ENCODE peak calls at places on chromosomes 3 and 15, in six cellular contexts. U is aorta, X is ovary, P is transverse colon, F is A673, C is tibial nerve. W is an unnamed sample. For H3K9me3 and H3K4me1, the result is how much of the 10 kb centered on the place peaks cover.

GRCh38 chr3:135694142-135694541 is 271.4 kb upstream of the PPP2R3A start:
- DNase-seq in U (no peak), P (no peak), C (no peak), F (no peak), X (no peak), W (no peak)

GRCh38 chr3:86251781-86252180 is 739.2 kb downstream of the VGLL3 start:
- DNase-seq in X (no peak), P (no peak), U (no peak), C (no peak), F (no peak), W (no peak)

GRCh38 chr3:189772584-189772983 is 141.4 kb downstream of the TP63 start:
- DNase-seq in F (peak), C (no peak), P (no peak), X (no peak), U (no peak), W (no peak)

GRCh38 chr3:50194903-50195500 is 3.6 kb downstream of the GNAT1 start:
- DNase-seq in P (no peak), X (no peak), U (no peak), F (no peak), C (no peak), W (no peak)

GRCh38 chr3:18426597-18426996 is 1.5 kb upstream of the SATB1 start:
- DNase-seq in U (no peak), F (no peak), C (no peak), P (no peak), X (no peak), W (no peak)

GRCh38 chr3:42778644-42779043 is 5.6 kb upstream of the CCDC13 start:
- DNase-seq in P (no peak), U (no peak), C (no peak), F (no peak), X (no peak), W (no peak)

GRCh38 chr3:149547413-149547812 is 72.9 kb downstream of the TM4SF4 start:
- DNase-seq in U (peak), P (peak), C (peak), X (peak), F (no peak), W (peak)

GRCh38 chr3:171791695-171792082 is 18.6 kb downstream of the PLD1 start:
- DNase-seq in X (no peak), F (no peak), P (no peak), U (no peak), C (no peak), W (no peak)

GRCh38 chr15:31442203-31443090 is 115.8 kb downstream of the KLF13 start:
- DNase-seq in P (no peak), X (no peak), F (peak), C (no peak), U (no peak), W (no peak)

GRCh38 chr3:133956333-133956732 is 60.7 kb upstream of the RAB6B start:
- DNase-seq in C (no peak), U (peak), X (no peak), F (no peak), P (no peak), W (peak)

GRCh38 chr15:45205192-45205591 is 17.4 kb upstream of the SHF start:
- DNase-seq in C (no peak), U (no peak), P (peak), X (peak), F (peak), W (peak)

GRCh38 chr3:107913671-107914070 is 177.2 kb downstream of the CD47 start:
- DNase-seq in P (no peak), F (peak), C (no peak), U (no peak), X (no peak), W (no peak)

GRCh38 chr3:194139085-194139976 is 3.4 kb downstream of the HES1 start:
- DNase-seq in X (peak), F (peak), P (no peak), C (no peak), U (no peak), W (peak)

GRCh38 chr3:43317461-43318316 is 31.3 kb downstream of the SNRK start:
- DNase-seq in F (no peak), X (no peak), U (no peak), C (no peak), P (no peak), W (no peak)

GRCh38 chr3:170741756-170742530 is 128.1 kb downstream of the RPL22L1 start:
- DNase-seq in U (no peak), P (no peak), F (no peak), C (no peak), X (no peak), W (no peak)

GRCh38 chr3:103965764-103966163 is 1400.9 kb upstream of the ALCAM start:
- DNase-seq in X (no peak), P (no peak), U (no peak), F (no peak), C (no peak), W (no peak)

GRCh38 chr3:194396897-194397756 is 1.9 kb downstream of the GP5 start:
- DNase-seq in F (no peak), C (no peak), U (no peak), X (peak), P (no peak), W (no peak)

GRCh38 chr3:131535596-131535995 is 32.8 kb upstream of the MRPL3 start:
- DNase-seq in C (no peak), U (no peak), P (no peak), X (no peak), F (peak), W (no peak)

GRCh38 chr3:163315786-163316185 is 1762.5 kb downstream of the SI start:
- DNase-seq in P (no peak), C (no peak), U (no peak), X (no peak), F (no peak), W (no peak)

GRCh38 chr3:197014942-197015575 is 14.6 kb downstream of the MELTF start:
- DNase-seq in C (no peak), P (no peak), F (no peak), U (peak), X (no peak), W (no peak)

GRCh38 chr15:82064824-82065223 is 19.0 kb upstream of the MEX3B start:
- DNase-seq in X (no peak), U (no peak), F (no peak), P (no peak), C (no peak), W (no peak)

GRCh38 chr15:27582741-27583400 is 516.2 kb downstream of the OCA2 start:
- DNase-seq in F (no peak), X (no peak), U (no peak), C (no peak), P (no peak), W (no peak)

GRCh38 chr15:68783226-68784054 is 37.3 kb downstream of the ANP32A start:
- DNase-seq in C (no peak), U (no peak), X (no peak), F (peak), P (peak), W (no peak)

GRCh38 chr3:97673357-97673997 is 91.1 kb upstream of the ARL6 start:
- DNase-seq in X (no peak), C (no peak), F (no peak), U (no peak), P (no peak), W (no peak)

GRCh38 chr15:55407631-55407948 is 569 bp downstream of the CCPG1 start:
- DNase-seq in X (no peak), P (no peak), F (no peak), C (no peak), U (peak), W (no peak)

GRCh38 chr3:126031981-126032471 is 51.9 kb downstream of the SLC41A3 start:
- DNase-seq in C (no peak), F (no peak), P (no peak), X (no peak), U (no peak), W (no peak)

GRCh38 chr3:129855454-129856419 is 37.8 kb downstream of the TMCC1 start:
- DNase-seq in U (no peak), X (peak), C (no peak), P (no peak), F (peak), W (no peak)

GRCh38 chr3:152557302-152557999 is 277.5 kb upstream of the P2RY1 start:
- DNase-seq in X (no peak), U (no peak), P (no peak), F (no peak), C (no peak), W (no peak)

GRCh38 chr3:4642611-4643010 is 149.5 kb downstream of the ITPR1 start:
- DNase-seq in C (no peak), F (no peak), U (no peak), P (no peak), X (no peak), W (no peak)

GRCh38 chr3:46360904-46361303 is 7.0 kb downstream of the CCR2 start:
- DNase-seq in P (no peak), F (no peak), C (no peak), U (no peak), X (no peak), W (no peak)

GRCh38 chr3:39753361-39753760 is 56.0 kb upstream of the MYRIP start:
- DNase-seq in P (no peak), F (peak), C (no peak), X (no peak), U (no peak), W (no peak)

GRCh38 chr3:181458857-181459256 is 252.9 kb upstream of the SOX2 start:
- DNase-seq in P (no peak), F (no peak), C (no peak), X (no peak), U (no peak), W (no peak)

GRCh38 chr3:64079369-64080160 is 56.3 kb upstream of the PSMD6 start:
- DNase-seq in F (no peak), P (no peak), U (no peak), C (no peak), X (no peak), W (no peak)

GRCh38 chr15:52464478-52464877 is 64.2 kb downstream of the MYO5A start:
- DNase-seq in X (no peak), C (no peak), P (no peak), F (no peak), U (no peak), W (no peak)

GRCh38 chr15:38702178-38702912 is 137.7 kb upstream of the RASGRP1 start:
- DNase-seq in U (no peak), F (no peak), P (peak), C (no peak), X (no peak), W (no peak)

GRCh38 chr15:75428152-75428551 is 23.3 kb downstream of the SIN3A start:
- DNase-seq in P (no peak), F (no peak), X (no peak), U (no peak), C (no peak), W (no peak)

GRCh38 chr3:15055019-15055557 is 10.0 kb downstream of the MRPS25 start:
- DNase-seq in F (no peak), C (no peak), P (peak), U (no peak), X (no peak), W (no peak)

GRCh38 chr3:13414040-13414729 is 5.9 kb downstream of the NUP210 start:
- DNase-seq in U (no peak), P (peak), F (no peak), C (no peak), X (no peak), W (peak)

GRCh38 chr3:77038468-77038927 is 1.4 kb upstream of the ROBO2 start:
- DNase-seq in C (peak), X (peak), U (no peak), F (peak), P (peak), W (peak)

GRCh38 chr3:14892226-14892625 is 55.2 kb upstream of the NR2C2 start:
- DNase-seq in F (no peak), P (no peak), U (no peak), C (no peak), X (no peak), W (no peak)

GRCh38 chr3:177947901-177948300 is 588.3 kb upstream of the KCNMB2 start:
- DNase-seq in U (no peak), P (no peak), X (no peak), C (no peak), F (no peak), W (no peak)

GRCh38 chr3:177944228-177944661 is 592.0 kb upstream of the KCNMB2 start:
- DNase-seq in C (no peak), P (no peak), X (no peak), U (no peak), F (peak), W (no peak)

GRCh38 chr3:177946965-177947364 is 589.3 kb upstream of the KCNMB2 start:
- DNase-seq in U (no peak), X (no peak), C (no peak), P (no peak), F (no peak), W (no peak)

GRCh38 chr3:177945999-177946398 is 590.2 kb upstream of the KCNMB2 start:
- DNase-seq in F (no peak), C (no peak), X (no peak), U (no peak), P (no peak), W (no peak)

DNA sequence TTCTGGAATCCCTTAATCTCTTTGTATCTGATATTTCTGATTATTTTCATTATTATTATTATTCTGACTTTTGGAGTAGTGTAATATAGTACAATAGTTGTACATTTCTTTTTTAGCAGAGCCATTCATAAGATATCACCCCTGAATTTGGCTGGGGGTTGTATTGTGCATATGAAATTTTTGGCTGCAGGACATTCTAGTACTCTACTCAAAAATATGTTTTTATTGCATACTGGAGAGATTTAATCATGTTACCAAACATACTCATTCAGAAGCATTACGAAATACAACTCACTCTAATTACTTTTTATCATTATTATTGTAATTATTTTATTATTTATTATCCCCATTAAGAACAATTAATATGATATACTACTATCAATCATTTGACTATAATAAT is 589.7 kb upstream of the KCNMB2 start:
- DNase-seq in C (no peak), U (no peak), P (no peak), X (no peak), F (no peak), W (no peak)
- H3K9me3 ChIP-seq in C (under half), U (under half), P (under half), X (under half), F (under half), W (under half)

DNA sequence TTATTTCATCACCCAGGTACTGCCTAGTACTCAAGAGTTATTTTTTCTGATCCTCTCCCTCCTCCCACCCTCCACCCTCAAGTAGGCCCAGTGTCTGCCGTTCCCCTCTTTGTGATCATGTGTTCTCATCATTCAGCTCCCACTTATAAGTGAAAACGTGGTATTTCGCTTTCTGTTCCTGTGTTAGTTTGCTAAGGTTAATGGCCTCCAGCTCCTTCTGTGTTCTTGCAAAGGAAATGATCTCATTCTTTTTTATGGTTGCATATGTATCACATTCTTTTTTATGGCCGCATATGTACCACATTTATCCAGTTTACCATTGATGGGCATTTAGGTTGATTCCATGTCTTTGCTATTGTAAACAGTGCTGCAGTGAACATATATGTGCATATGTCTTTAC is 8.2 kb upstream of the GANC start:
- DNase-seq in U (no peak), P (no peak), C (no peak), F (peak), X (no peak), W (no peak)
- H3K4me1 ChIP-seq in U (under half), P (under half), C (under half), F (under half), X (under half), W (under half)

GRCh38 chr3:11059799-11060115 is 67.2 kb downstream of the SLC6A1 start:
- DNase-seq in P (no peak), F (no peak), U (no peak), C (no peak), X (no peak), W (no peak)
- H3K9me3 ChIP-seq in P (under half), F (under half), U (under half), C (under half), X (under half), W (under half)

GRCh38 chr3:69665026-69665739 is 74.1 kb upstream of the MITF start:
- DNase-seq in X (no peak), U (no peak), C (no peak), P (no peak), F (no peak), W (no peak)
- H3K4me1 ChIP-seq in X (under half), U (under half), C (under half), P (under half), F (under half), W (under half)

GRCh38 chr15:23532019-23532418 is 33.5 kb upstream of the MKRN3 start:
- DNase-seq in F (no peak), U (no peak), P (no peak), C (no peak), X (no peak), W (no peak)
- H3K9me3 ChIP-seq in F (under half), U (under half), P (under half), C (under half), X (under half), W (under half)

GRCh38 chr15:62857411-62857853 is 185.1 kb upstream of the TPM1 start:
- DNase-seq in X (no peak), U (no peak), F (no peak), P (no peak), C (no peak), W (no peak)
- H3K4me1 ChIP-seq in X (under half), U (under half), F (under half), P (under half), C (under half), W (under half)

W was measured in left ventricle myocardium inferior.